ENCODE peak calls at places on chromosomes 12 and 14, in seven cellular contexts. L, K, A, W, J, H and D are unnamed samples.

GRCh38 chr12:6691473-6691872 is 2.3 kb upstream of the ZNF384 start:
- DNase-seq in J (no peak), W (no peak), K (no peak), H (no peak), A (no peak), L (peak; percentile 32), D (no peak)

GRCh38 chr14:79415726-79416125 is 795.6 kb downstream of the DIO2 start:
- DNase-seq in A (no peak), H (no peak), J (no peak), K (no peak), L (no peak), W (no peak), D (no peak)

GRCh38 chr12:94262228-94263010 is 114.0 kb downstream of the PLXNC1 start:
- DNase-seq in W (peak; percentile 89), L (peak; percentile 95), H (no peak), A (peak; percentile 81), J (peak; percentile 76), K (peak; percentile 48), D (peak; percentile 65)

GRCh38 chr12:34598352-34598827 is 576.1 kb downstream of the ALG10 start:
- DNase-seq in A (no peak), H (no peak), L (no peak), J (no peak), K (no peak), W (no peak), D (no peak)

GRCh38 chr14:61179776-61180398 is 101.3 kb downstream of the TMEM30B start:
- DNase-seq in J (no peak), A (no peak), K (no peak), W (no peak), H (no peak), L (no peak), D (no peak)

GRCh38 chr12:1917172-1918070 is 1.0 kb downstream of the CACNA2D4 start:
- DNase-seq in A (no peak), J (no peak), K (no peak), L (no peak), W (no peak), H (no peak), D (no peak)

GRCh38 chr14:36901846-36902245 is 240.2 kb downstream of the PAX9 start:
- DNase-seq in J (no peak), L (no peak), W (no peak), A (no peak), K (no peak), H (no peak), D (no peak)

GRCh38 chr14:101462726-101463565 is 98.3 kb upstream of the DIO3 start:
- DNase-seq in H (no peak), A (no peak), L (no peak), W (no peak), J (no peak), K (no peak), D (no peak)

GRCh38 chr12:91813701-91814100 is 331.9 kb downstream of the BTG1 start:
- DNase-seq in J (no peak), H (no peak), L (peak; percentile 1), K (no peak), A (no peak), W (no peak), D (no peak)

GRCh38 chr12:105279460-105280056 is 43.6 kb upstream of the APPL2 start:
- DNase-seq in A (no peak), K (peak; percentile 1), J (peak; percentile 48), W (no peak), L (no peak), H (peak; percentile 47), D (no peak)

GRCh38 chr14:29898470-29898869 is 29.2 kb downstream of the PRKD1 start:
- DNase-seq in W (no peak), A (no peak), L (no peak), K (no peak), J (no peak), H (no peak), D (no peak)

GRCh38 chr14:52077261-52077984 is 8.6 kb upstream of the NID2 start:
- DNase-seq in H (no peak), A (no peak), K (no peak), J (no peak), L (no peak), W (no peak), D (no peak)

GRCh38 chr12:104050436-104050835 is 449 bp upstream of the GLT8D2 start:
- DNase-seq in H (no peak), K (no peak), A (no peak), W (no peak), L (no peak), J (no peak), D (no peak)

GRCh38 chr12:76558684-76559276 is 791 bp downstream of the OSBPL8 start:
- DNase-seq in W (peak; percentile 73), J (peak; percentile 54), A (peak; percentile 70), K (peak; percentile 83), L (no peak), H (peak; percentile 44), D (peak; percentile 73)

GRCh38 chr14:34843011-34843554 is 32.1 kb downstream of the BAZ1A start:
- DNase-seq in H (no peak), J (no peak), W (no peak), A (peak; percentile 76), L (peak; percentile 37), K (no peak), D (no peak)

GRCh38 chr12:124490584-124491305 is 76.7 kb downstream of the NCOR2 start:
- DNase-seq in A (no peak), L (no peak), H (no peak), W (peak; percentile 95), J (no peak), K (no peak), D (no peak)

GRCh38 chr14:100294213-100294962 is 11.9 kb downstream of the SLC25A29 start:
- DNase-seq in J (no peak), A (no peak), L (no peak), K (no peak), H (peak; percentile 3), W (peak; percentile 81), D (no peak)